ENCODE peak calls at places on chromosomes 2 and 18, in ten cellular contexts. F is foreskin fibroblast, Q is A549, P is ovary, I is fibroblast of pulmonary artery, K is H7, S is psoas muscle, X is fibroblast of lung, M is adrenal gland, E is coronary artery. C is an unnamed sample.

GRCh38 chr2:190418717-190419116 is 10.6 kb downstream of the MFSD6 start:
- DNase-seq in F (no peak), Q (no peak), P (no peak), I (no peak), K (no peak), S (no peak), X (no peak), M (no peak), E (no peak), C (no peak)

GRCh38 chr2:174493549-174494331 is 6.9 kb upstream of the GPR155 start:
- DNase-seq in F (no peak), Q (no peak), P (no peak), I (no peak), K (no peak), S (no peak), X (no peak), M (no peak), E (no peak), C (no peak)

GRCh38 chr2:7745369-7745768 is 828.2 kb downstream of the RNF144A start:
- DNase-seq in F (no peak), Q (no peak), P (no peak), I (no peak), K (no peak), S (no peak), X (no peak), M (no peak), E (no peak), C (no peak)

GRCh38 chr2:173359231-173359630 is 4.6 kb downstream of the CDCA7 start:
- DNase-seq in F (no peak), Q (no peak), P (no peak), I (peak; percentile 6), K (no peak), S (no peak), X (no peak), M (no peak), E (no peak), C (no peak)

GRCh38 chr18:32772580-32773186 is at the start of gene KLHL14:
- DNase-seq in F (no peak), Q (no peak), P (no peak), I (no peak), K (peak; percentile 22), S (no peak), X (no peak), M (no peak), E (no peak), C (no peak)

GRCh38 chr2:161199885-161200284 is 39.7 kb downstream of the TANK start:
- DNase-seq in F (no peak), Q (no peak), P (no peak), I (no peak), K (no peak), S (no peak), X (no peak), M (no peak), E (no peak), C (no peak)

GRCh38 chr2:3780477-3781402 is 77.4 kb downstream of the DCDC2C start:
- DNase-seq in F (no peak), Q (peak; percentile 76), P (peak; percentile 20), I (peak; percentile 41), K (peak; percentile 87), S (peak; percentile 55), X (peak; percentile 61), M (peak; percentile 76), E (no peak), C (no peak)

GRCh38 chr18:48106498-48106897 is 176.0 kb upstream of the SMAD2 start:
- DNase-seq in F (no peak), Q (no peak), P (no peak), I (no peak), K (no peak), S (no peak), X (no peak), M (no peak), E (no peak), C (no peak)

GRCh38 chr2:156065912-156066311 is 266.6 kb downstream of the NR4A2 start:
- DNase-seq in F (no peak), Q (peak; percentile 0), P (no peak), I (no peak), K (peak; percentile 3), S (no peak), X (no peak), M (no peak), E (no peak), C (no peak)

GRCh38 chr2:202442882-202443281 is 66.8 kb downstream of the BMPR2 start:
- DNase-seq in F (no peak), Q (no peak), P (no peak), I (peak; percentile 25), K (no peak), S (no peak), X (peak; percentile 9), M (no peak), E (no peak), C (no peak)

GRCh38 chr2:156157670-156158069 is 174.9 kb downstream of the NR4A2 start:
- DNase-seq in F (no peak), Q (no peak), P (no peak), I (no peak), K (no peak), S (no peak), X (no peak), M (no peak), E (no peak), C (no peak)

GRCh38 chr2:220835563-220835962 is 736.5 kb downstream of the EPHA4 start:
- DNase-seq in F (peak; percentile 30), Q (no peak), P (no peak), I (peak; percentile 13), K (no peak), S (no peak), X (peak; percentile 46), M (no peak), E (no peak), C (no peak)

GRCh38 chr2:100292022-100292580 is 30.2 kb downstream of the LONRF2 start:
- DNase-seq in F (peak; percentile 33), Q (peak; percentile 82), P (peak; percentile 75), I (peak; percentile 95), K (peak; percentile 37), S (no peak), X (peak; percentile 66), M (peak; percentile 88), E (no peak), C (peak; percentile 96)

GRCh38 chr2:234147335-234147861 is 96.9 kb downstream of the SPP2 start:
- DNase-seq in F (no peak), Q (no peak), P (no peak), I (no peak), K (no peak), S (no peak), X (no peak), M (no peak), E (no peak), C (peak; percentile 96)

GRCh38 chr2:47631840-47632398 is 151.0 kb upstream of the MSH6 start:
- DNase-seq in F (peak; percentile 73), Q (peak; percentile 97), P (no peak), I (peak; percentile 45), K (peak; percentile 38), S (no peak), X (peak; percentile 44), M (peak; percentile 65), E (no peak), C (peak; percentile 55)

GRCh38 chr18:50401334-50401733 is 26.5 kb downstream of the SKA1 start:
- DNase-seq in F (no peak), Q (no peak), P (no peak), I (no peak), K (no peak), S (no peak), X (no peak), M (peak; percentile 38), E (no peak), C (no peak)
- H3K4me3 ChIP-seq in F (no peak overlapping the region), Q (no peak overlapping the region), P (no peak overlapping the region), I (no peak overlapping the region), K (no peak overlapping the region), S (no peak overlapping the region), X (no peak overlapping the region), M (no peak overlapping the region), E (no peak overlapping the region), C (no peak overlapping the region)

GRCh38 chr2:144511222-144511855 is 8.6 kb downstream of the ZEB2 start:
- DNase-seq in F (no peak), Q (no peak), P (no peak), I (no peak), K (no peak), S (no peak), X (peak; percentile 47), M (no peak), E (no peak), C (no peak)
- H3K4me3 ChIP-seq in F (peak overlapping the region; percentile 34), Q (no peak overlapping the region), P (no peak overlapping the region), I (peak overlapping the region; percentile 40), K (no peak overlapping the region), S (peak overlapping the region; percentile 89), X (peak overlapping the region; percentile 92), M (no peak overlapping the region), E (peak overlapping the region; percentile 78), C (no peak overlapping the region)

GRCh38 chr2:216498418-216499413 is at the start of gene RPL37A:
- DNase-seq in F (peak; percentile 94), Q (peak; percentile 91), P (peak; percentile 92), I (peak; percentile 98), K (peak; percentile 91), S (peak; percentile 96), X (peak; percentile 98), M (peak; percentile 94), E (peak; percentile 93), C (peak; percentile 87)

GRCh38 chr2:216499641-216500218 is 1.1 kb downstream of the RPL37A start:
- DNase-seq in F (no peak), Q (no peak), P (no peak), I (no peak), K (no peak), S (no peak), X (no peak), M (no peak), E (no peak), C (no peak)

GRCh38 chr2:216502776-216503629 is 4.4 kb downstream of the RPL37A start:
- DNase-seq in F (no peak), Q (no peak), P (no peak), I (no peak), K (no peak), S (no peak), X (no peak), M (no peak), E (no peak), C (no peak)

GRCh38 chr2:216501854-216502253 is 3.2 kb downstream of the RPL37A start:
- DNase-seq in F (no peak), Q (no peak), P (no peak), I (no peak), K (no peak), S (no peak), X (no peak), M (no peak), E (no peak), C (no peak)

DNA sequence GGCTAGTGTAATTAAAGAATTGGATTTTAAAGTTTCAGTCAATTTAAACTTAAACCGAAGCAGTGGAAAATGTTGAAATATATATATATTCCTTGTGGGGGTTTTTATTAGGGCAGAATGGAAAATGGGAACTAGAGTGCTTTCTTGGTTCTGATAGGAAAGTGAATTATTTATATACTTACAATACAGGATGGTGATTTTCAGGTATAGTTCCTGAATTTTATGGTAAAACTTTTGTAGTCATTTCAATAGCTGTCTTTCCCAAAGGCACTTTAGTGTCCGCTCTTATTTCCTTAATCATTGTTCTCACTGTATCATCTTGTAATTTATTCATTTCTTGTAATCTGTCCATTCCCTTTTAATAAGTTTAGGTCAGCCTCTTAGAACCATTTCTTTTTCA is 1.9 kb downstream of the RPL37A start:
- DNase-seq in F (no peak), Q (no peak), P (no peak), I (no peak), K (no peak), S (no peak), X (no peak), M (no peak), E (no peak), C (no peak)
- H3K4me3 ChIP-seq in F (peak overlapping the region; percentile 77), Q (peak overlapping the region; percentile 86), P (no peak overlapping the region), I (peak overlapping the region; percentile 91), K (no peak overlapping the region), S (peak overlapping the region; percentile 94), X (peak overlapping the region; percentile 95), M (no peak overlapping the region), E (peak overlapping the region; percentile 96), C (peak overlapping the region; percentile 76)

GRCh38 chr2:147416099-147416498 is 428.7 kb upstream of the ACVR2A start:
- DNase-seq in F (no peak), Q (no peak), P (no peak), I (no peak), K (no peak), S (no peak), X (no peak), M (no peak), E (no peak), C (peak; percentile 23)
- H3K4me3 ChIP-seq in F (no peak overlapping the region), Q (no peak overlapping the region), P (no peak overlapping the region), I (no peak overlapping the region), K (no peak overlapping the region), S (no peak overlapping the region), X (no peak overlapping the region), M (no peak overlapping the region), E (no peak overlapping the region), C (no peak overlapping the region)

C was measured in kidney epithelial cell.